ENCODE peak calls at places on chromosomes 1 and 21, in nine cellular contexts. L is endothelial cell; O is pancreas; Q is Panc1; V is upper lobe of right lung; Z is suprapubic skin; A is CD4-positive, alpha-beta T cell; P is MCF 10A; I is Caco-2. W is an unnamed sample.

GRCh38 chr1:21106709-21107108 is 70.0 kb downstream of the EIF4G3 start:
- DNase-seq in L (no peak), O (no peak), Q (no peak), V (no peak), Z (no peak), A (no peak), P (no peak), I (no peak), W (no peak)

GRCh38 chr1:11134352-11135266 is 34.9 kb upstream of the EXOSC10 start:
- DNase-seq in L (no peak), O (no peak), Q (no peak), V (no peak), Z (no peak), A (no peak), P (peak; percentile 49), I (no peak), W (no peak)

GRCh38 chr1:244864253-244865027 is at the start of gene HNRNPU:
- DNase-seq in L (peak; percentile 96), O (peak; percentile 98), Q (peak; percentile 78), V (peak; percentile 98), Z (peak; percentile 97), A (peak; percentile 95), P (peak; percentile 99), I (peak; percentile 97), W (peak; percentile 98)

GRCh38 chr1:243763806-243764205 is 86.2 kb downstream of the AKT3 start:
- DNase-seq in L (no peak), O (no peak), Q (no peak), V (no peak), Z (no peak), A (no peak), P (no peak), I (no peak), W (no peak)

GRCh38 chr21:44533121-44533890 is 6.7 kb downstream of the KRTAP10-1 start:
- DNase-seq in L (no peak), O (peak; percentile 50), Q (no peak), V (peak; percentile 57), Z (peak; percentile 67), A (no peak), P (no peak), I (no peak), W (peak; percentile 68)

GRCh38 chr1:201260236-201260591 is 23.1 kb upstream of the PKP1 start:
- DNase-seq in L (no peak), O (peak; percentile 43), Q (no peak), V (no peak), Z (peak; percentile 63), A (no peak), P (peak; percentile 93), I (peak; percentile 2), W (peak; percentile 58)

GRCh38 chr21:34936299-34936698 is 112.8 kb downstream of the RUNX1 start:
- DNase-seq in L (no peak), O (no peak), Q (no peak), V (no peak), Z (no peak), A (no peak), P (no peak), I (no peak), W (no peak)

GRCh38 chr1:230849451-230850194 is 18.7 kb downstream of the C1orf198 start:
- DNase-seq in L (no peak), O (no peak), Q (no peak), V (no peak), Z (no peak), A (no peak), P (peak; percentile 97), I (no peak), W (no peak)

GRCh38 chr1:159880435-159880834 is 18.0 kb upstream of the VSIG8 start:
- DNase-seq in L (no peak), O (no peak), Q (no peak), V (no peak), Z (no peak), A (no peak), P (no peak), I (no peak), W (no peak)

GRCh38 chr1:62181531-62181930 is 13.1 kb upstream of the L1TD1 start:
- DNase-seq in L (no peak), O (no peak), Q (no peak), V (no peak), Z (peak; percentile 24), A (no peak), P (no peak), I (no peak), W (no peak)

GRCh38 chr1:25996966-25997758 is 701 bp downstream of the PAFAH2 start:
- DNase-seq in L (no peak), O (no peak), Q (no peak), V (no peak), Z (no peak), A (no peak), P (peak; percentile 72), I (peak; percentile 75), W (no peak)

GRCh38 chr1:10738125-10738746 is 58.2 kb downstream of the CASZ1 start:
- DNase-seq in L (no peak), O (peak; percentile 82), Q (no peak), V (peak; percentile 86), Z (no peak), A (no peak), P (no peak), I (no peak), W (no peak)

GRCh38 chr1:236172041-236172579 is 29.8 kb downstream of the GPR137B start:
- DNase-seq in L (no peak), O (no peak), Q (no peak), V (no peak), Z (no peak), A (no peak), P (no peak), I (no peak), W (no peak)

GRCh38 chr1:236167154-236167553 is 24.8 kb downstream of the GPR137B start:
- DNase-seq in L (no peak), O (no peak), Q (no peak), V (no peak), Z (no peak), A (no peak), P (no peak), I (no peak), W (no peak)

GRCh38 chr1:236166041-236166440 is 23.7 kb downstream of the GPR137B start:
- DNase-seq in L (no peak), O (no peak), Q (no peak), V (no peak), Z (no peak), A (no peak), P (no peak), I (no peak), W (no peak)

GRCh38 chr1:236167578-236167977 is 25.2 kb downstream of the GPR137B start:
- DNase-seq in L (no peak), O (no peak), Q (no peak), V (peak; percentile 40), Z (no peak), A (no peak), P (no peak), I (no peak), W (peak; percentile 42)

GRCh38 chr1:236168716-236169429 is 26.5 kb downstream of the GPR137B start:
- DNase-seq in L (no peak), O (no peak), Q (peak; percentile 92), V (peak; percentile 83), Z (no peak), A (no peak), P (peak; percentile 99), I (peak; percentile 32), W (no peak)
- TF ChIP-seq CTCF in L (no peak), O (no peak), Q (no peak), V (no peak), Z (peak; percentile 9), A (no peak), P (peak; percentile 25), I (peak; percentile 17), W (no peak)

GRCh38 chr1:29247044-29247443 is 10.7 kb downstream of the PTPRU start:
- DNase-seq in L (no peak), O (no peak), Q (no peak), V (no peak), Z (no peak), A (no peak), P (no peak), I (no peak), W (no peak)

GRCh38 chr1:29243863-29244185 is 7.5 kb downstream of the PTPRU start:
- DNase-seq in L (no peak), O (no peak), Q (no peak), V (no peak), Z (no peak), A (no peak), P (peak; percentile 61), I (no peak), W (no peak)

GRCh38 chr1:29245261-29245660 is 8.9 kb downstream of the PTPRU start:
- DNase-seq in L (no peak), O (no peak), Q (no peak), V (no peak), Z (no peak), A (no peak), P (no peak), I (no peak), W (no peak)

GRCh38 chr1:29247874-29248273 is 11.6 kb downstream of the PTPRU start:
- DNase-seq in L (no peak), O (no peak), Q (no peak), V (no peak), Z (no peak), A (no peak), P (no peak), I (no peak), W (no peak)

DNA sequence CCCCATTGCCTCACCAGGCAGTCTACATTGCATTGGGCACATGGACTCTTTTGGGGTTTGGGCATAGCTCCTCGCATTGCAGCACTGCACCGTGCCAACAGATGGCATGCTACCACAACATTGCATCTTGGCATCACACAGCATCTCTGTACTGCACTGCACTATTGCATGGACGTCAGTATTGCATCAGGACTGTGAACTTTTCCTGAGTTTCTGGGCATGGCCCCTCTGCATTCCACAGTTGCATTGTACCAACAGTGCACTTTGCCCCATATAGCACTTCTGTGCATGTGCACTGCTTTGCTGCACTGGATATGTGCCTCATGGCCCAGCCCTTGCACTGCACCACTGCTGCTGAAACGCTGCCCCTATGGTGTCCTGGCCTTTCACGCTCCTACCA is 9.6 kb downstream of the PTPRU start:
- DNase-seq in L (no peak), O (no peak), Q (peak; percentile 24), V (no peak), Z (no peak), A (no peak), P (peak; percentile 59), I (peak; percentile 14), W (no peak)
- TF ChIP-seq CTCF in L (no peak), O (no peak), Q (peak; percentile 74), V (peak; percentile 29), Z (no peak), A (no peak), P (peak; percentile 39), I (peak; percentile 5), W (peak; percentile 50)

DNA sequence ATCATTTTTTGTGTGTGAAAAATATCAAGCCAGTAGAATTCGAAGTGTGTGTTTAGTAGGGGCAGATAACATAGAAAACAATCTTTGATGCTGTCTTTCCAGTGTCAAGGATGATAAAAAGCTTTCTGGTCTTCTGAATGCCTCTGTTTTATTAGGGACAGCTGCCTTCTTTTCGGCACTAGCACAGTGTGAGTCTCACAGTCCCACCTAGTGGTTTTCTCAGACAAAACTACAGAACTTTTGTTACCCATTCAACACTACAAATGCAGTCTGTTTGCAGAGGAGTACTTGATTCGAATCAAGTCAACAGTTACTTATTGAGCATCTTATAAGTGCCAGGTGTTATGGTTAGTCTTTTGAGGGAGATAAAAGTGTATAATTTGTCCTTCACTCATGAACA is 30.6 kb upstream of the MCOLN3 start:
- DNase-seq in L (no peak), O (no peak), Q (no peak), V (no peak), Z (no peak), A (no peak), P (peak; percentile 25), I (peak; percentile 4), W (no peak)
- TF ChIP-seq CTCF in L (no peak), O (no peak), Q (peak; percentile 38), V (peak; percentile 17), Z (no peak), A (no peak), P (no peak), I (peak; percentile 25), W (peak; percentile 15)

GRCh38 chr1:44170281-44170823 is 28.9 kb upstream of the KLF18 start:
- DNase-seq in L (no peak), O (no peak), Q (no peak), V (no peak), Z (no peak), A (no peak), P (no peak), I (no peak), W (no peak)
- TF ChIP-seq CTCF in L (no peak), O (no peak), Q (peak; percentile 18), V (no peak), Z (no peak), A (no peak), P (no peak), I (no peak), W (no peak)